ENCODE peak calls at places on chromosome 4, in five cellular contexts. H, A, L, T and O are unnamed samples.

GRCh38 chr4:158411180-158411721 is 110.4 kb upstream of the RXFP1 start:
- DNase-seq in H (no peak), A (peak; percentile 51), L (no peak), T (peak; percentile 10), O (no peak)

GRCh38 chr4:101824500-101824899 is 34.0 kb downstream of the BANK1 start:
- DNase-seq in H (no peak), L (no peak), T (no peak), A (no peak), O (no peak)

GRCh38 chr4:164109517-164109916 is 615.0 kb downstream of the TMA16 start:
- DNase-seq in H (no peak), A (no peak), T (no peak), L (no peak), O (no peak)

GRCh38 chr4:5785806-5786680 is 75.0 kb downstream of the EVC start:
- DNase-seq in T (peak; percentile 85), L (peak; percentile 73), A (no peak), H (no peak), O (peak; percentile 45)

GRCh38 chr4:101356928-101357327 is 9.6 kb upstream of the PPP3CA start:
- DNase-seq in L (peak; percentile 82), H (no peak), A (no peak), T (peak; percentile 93), O (peak; percentile 74)

GRCh38 chr4:13525606-13526281 is 18.6 kb downstream of the NKX3-2 start:
- DNase-seq in H (no peak), T (no peak), A (no peak), L (no peak), O (peak; percentile 13)

GRCh38 chr4:25861422-25861926 is 1.3 kb downstream of the SEL1L3 start:
- DNase-seq in A (no peak), H (no peak), T (peak; percentile 28), L (peak; percentile 15), O (no peak)

GRCh38 chr4:8512510-8512909 is 67.7 kb upstream of the GPR78 start:
- DNase-seq in H (no peak), A (no peak), L (no peak), T (no peak), O (no peak)

GRCh38 chr4:8765631-8766590 is 105.7 kb downstream of the HMX1 start:
- DNase-seq in L (no peak), A (peak; percentile 31), H (no peak), T (no peak), O (no peak)

GRCh38 chr4:48008021-48008596 is 8.4 kb downstream of the CNGA1 start:
- DNase-seq in L (no peak), T (peak; percentile 14), H (no peak), A (no peak), O (no peak)

GRCh38 chr4:54395013-54395527 is 166.0 kb downstream of the PDGFRA start:
- DNase-seq in H (no peak), A (no peak), T (no peak), L (no peak), O (no peak)

GRCh38 chr4:74654230-74654681 is 140.1 kb downstream of the BTC start:
- DNase-seq in H (no peak), L (no peak), A (no peak), T (no peak), O (no peak)

GRCh38 chr4:157701695-157701994 is 471.2 kb downstream of the GASK1B start:
- DNase-seq in L (peak; percentile 31), A (no peak), T (no peak), H (no peak), O (no peak)

GRCh38 chr4:123246085-123246484 is 150.5 kb upstream of the SPRY1 start:
- DNase-seq in L (no peak), H (no peak), T (no peak), A (no peak), O (no peak)

GRCh38 chr4:139651282-139652194 is 14.1 kb upstream of the MGST2 start:
- DNase-seq in T (peak; percentile 82), L (peak; percentile 43), H (peak; percentile 50), A (peak; percentile 89), O (peak; percentile 58)

GRCh38 chr4:145792429-145792828 is 112.5 kb downstream of the C4orf51 start:
- DNase-seq in L (no peak), H (no peak), T (no peak), A (no peak), O (no peak)

GRCh38 chr4:139454111-139454600 is at the start of gene RAB33B:
- DNase-seq in L (peak; percentile 71), H (no peak), T (peak; percentile 6), A (no peak), O (no peak)

GRCh38 chr4:37825943-37826281 is 574 bp upstream of the PGM2 start:
- DNase-seq in H (no peak), T (no peak), A (no peak), L (no peak), O (no peak)

GRCh38 chr4:86834901-86835300 is 14.3 kb downstream of the SLC10A6 start:
- DNase-seq in T (peak; percentile 66), H (no peak), A (no peak), L (peak; percentile 83), O (peak; percentile 70)

GRCh38 chr4:75769044-75769443 is 44.7 kb downstream of the USO1 start:
- DNase-seq in A (no peak), T (peak; percentile 6), H (no peak), L (peak; percentile 23), O (peak; percentile 10)

GRCh38 chr4:88043001-88043400 is 35.6 kb downstream of the PKD2 start:
- DNase-seq in L (no peak), A (no peak), H (no peak), T (no peak), O (no peak)

GRCh38 chr4:56742080-56742871 is 61.2 kb upstream of the HOPX start:
- DNase-seq in H (no peak), T (peak; percentile 38), A (no peak), L (peak; percentile 13), O (no peak)

GRCh38 chr4:70902577-70903281 is 560 bp downstream of the MOB1B start:
- DNase-seq in A (no peak), T (no peak), H (no peak), L (no peak), O (peak; percentile 64)

GRCh38 chr4:26557164-26557563 is 26.7 kb upstream of the TBC1D19 start:
- DNase-seq in L (peak; percentile 48), T (peak; percentile 93), A (no peak), H (no peak), O (peak; percentile 82)

GRCh38 chr4:110816367-110816766 is 193.5 kb upstream of the PITX2 start:
- DNase-seq in L (no peak), A (no peak), T (no peak), H (no peak), O (no peak)

GRCh38 chr4:140645614-140646412 is 77.1 kb upstream of the UCP1 start:
- DNase-seq in H (no peak), T (no peak), L (no peak), A (no peak), O (no peak)

GRCh38 chr4:92186239-92186638 is 117.5 kb upstream of the GRID2 start:
- DNase-seq in L (no peak), A (no peak), H (no peak), T (no peak), O (no peak)

GRCh38 chr4:6041794-6042193 is 23.6 kb upstream of the C4orf50 start:
- DNase-seq in L (no peak), T (no peak), H (no peak), A (no peak), O (no peak)

GRCh38 chr4:89177807-89178206 is 66.5 kb downstream of the TIGD2 start:
- DNase-seq in T (peak; percentile 8), L (no peak), H (no peak), A (no peak), O (no peak)

GRCh38 chr4:1194028-1194900 is 21.9 kb upstream of the SPON2 start:
- DNase-seq in H (no peak), A (peak; percentile 83), L (peak; percentile 29), T (peak; percentile 64), O (peak; percentile 71)

GRCh38 chr4:78560296-78560963 is 8.9 kb downstream of the ANXA3 start:
- DNase-seq in A (no peak), L (peak; percentile 81), H (no peak), T (peak; percentile 76), O (peak; percentile 51)

GRCh38 chr4:41873380-41874295 is 61.6 kb upstream of the TMEM33 start:
- DNase-seq in T (no peak), H (no peak), L (no peak), A (no peak), O (no peak)

GRCh38 chr4:41183021-41183553 is 31.3 kb downstream of the APBB2 start:
- DNase-seq in L (no peak), T (no peak), A (no peak), H (no peak), O (no peak)

GRCh38 chr4:7876096-7876993 is 63.3 kb downstream of the AFAP1 start:
- DNase-seq in H (no peak), L (peak; percentile 63), T (peak; percentile 66), A (peak; percentile 63), O (no peak)

GRCh38 chr4:127579821-127580220 is 52.9 kb upstream of the INTU start:
- DNase-seq in T (no peak), A (no peak), L (no peak), H (no peak), O (no peak)